ENCODE peak calls at places on chromosomes 16 and 17, in four cellular contexts. G is T follicular helper cell; B is astrocyte of the cerebellum; E is CD4-positive, alpha-beta memory T cell. X is an unnamed sample.

GRCh38 chr17:67095803-67096202 is 51.4 kb downstream of the CACNG1 start:
- DNase-seq in G (no peak), B (no peak), E (no peak), X (no peak)

GRCh38 chr17:17555151-17555550 is 36.4 kb downstream of the PEMT start:
- DNase-seq in G (no peak), B (no peak), E (no peak), X (no peak)

GRCh38 chr17:19470529-19471261 is 59.7 kb downstream of the RNF112 start:
- DNase-seq in G (no peak), B (no peak), E (no peak), X (no peak)

GRCh38 chr16:73956592-73957495 is 339.8 kb upstream of the PSMD7 start:
- DNase-seq in G (no peak), B (peak; percentile 18), E (peak; percentile 11), X (no peak)

GRCh38 chr17:79150799-79151198 is 76.2 kb downstream of the ENGASE start:
- DNase-seq in G (no peak), B (no peak), E (no peak), X (no peak)

GRCh38 chr17:9274119-9274445 is 252.8 kb downstream of the NTN1 start:
- DNase-seq in G (no peak), B (no peak), E (no peak), X (no peak)

GRCh38 chr17:43877031-43877430 is 30.1 kb downstream of the CD300LG start:
- DNase-seq in G (no peak), B (no peak), E (no peak), X (no peak)

GRCh38 chr16:50438041-50438437 is 69.3 kb upstream of the BRD7 start:
- DNase-seq in G (no peak), B (no peak), E (no peak), X (no peak)

X was measured in natural killer cell.